ENCODE peak calls at places on chromosomes 6 and 20, in six cellular contexts. B is EL; S is endothelial cell; R is myocyte; O is CD4-positive, CD25-positive, alpha-beta regulatory T cell; W is naive thymus-derived CD8-positive, alpha-beta T cell. F is an unnamed sample.

GRCh38 chr6:24918641-24919403 is 16.9 kb downstream of the RIPOR2 start:
- DNase-seq in O (no peak), W (no peak), S (no peak), R (peak), B (no peak), F (no peak)

GRCh38 chr20:55353206-55353605 is 652.1 kb downstream of the CBLN4 start:
- DNase-seq in S (no peak), O (no peak), B (no peak), R (no peak), W (no peak), F (no peak)

GRCh38 chr6:32105433-32105832 is 3.7 kb downstream of the TNXB start:
- DNase-seq in S (peak), W (no peak), R (peak), B (no peak), O (no peak), F (no peak)

GRCh38 chr20:9886227-9886626 is 47.4 kb upstream of the PAK5 start:
- DNase-seq in B (peak), W (no peak), O (no peak), S (no peak), R (no peak), F (no peak)

GRCh38 chr6:123323419-123324329 is 313.1 kb downstream of the TRDN start:
- DNase-seq in W (no peak), R (no peak), S (no peak), B (no peak), O (no peak), F (no peak)

GRCh38 chr6:89311853-89312531 is 3.1 kb downstream of the GABRR2 start:
- DNase-seq in S (peak), B (peak), O (no peak), R (peak), W (no peak), F (peak)

GRCh38 chr6:39430968-39431523 is 108.5 kb upstream of the KCNK16 start:
- DNase-seq in W (no peak), S (no peak), B (peak), O (no peak), R (peak), F (peak)

GRCh38 chr6:11232968-11233626 is 629 bp upstream of the NEDD9 start:
- DNase-seq in B (peak), W (peak), O (no peak), R (no peak), S (no peak), F (no peak)

GRCh38 chr6:27890351-27891299 is 21.6 kb downstream of the OR2B2 start:
- DNase-seq in R (peak), W (peak), B (peak), O (peak), S (peak), F (peak)

GRCh38 chr20:34312024-34312460 is 8.9 kb upstream of the AHCY start:
- DNase-seq in O (no peak), B (no peak), W (no peak), S (no peak), R (no peak), F (peak)

F was measured in ecto neural progenitor cell.